ENCODE peak calls at places on chromosomes 1 and 21, in five cellular contexts. O is astrocyte, L is DND-41, X is neural progenitor cell, G is fibroblast of lung. N is an unnamed sample. For H3K4me1, the result is how much of the 10 kb centered on the place peaks cover.

GRCh38 chr1:101996830-101997485 is at the start of gene OLFM3:
- DNase-seq in X (peak), G (no peak), L (peak), O (peak), N (peak)

GRCh38 chr1:203528098-203528497 is 34.1 kb downstream of the OPTC start:
- DNase-seq in G (no peak), O (no peak), L (no peak), X (peak), N (no peak)

GRCh38 chr1:31792541-31792940 is 23.3 kb downstream of the SPOCD1 start:
- DNase-seq in L (no peak), X (no peak), G (no peak), O (no peak), N (no peak)

GRCh38 chr1:203186446-203187305 is at the start of gene CHI3L1:
- DNase-seq in O (no peak), X (no peak), L (no peak), G (no peak), N (no peak)

GRCh38 chr1:51234721-51235425 is 1.2 kb upstream of the RNF11 start:
- DNase-seq in X (no peak), O (peak), G (no peak), L (peak), N (peak)

GRCh38 chr1:167169642-167170041 is 51.0 kb upstream of the POU2F1 start:
- DNase-seq in L (no peak), G (no peak), O (no peak), X (no peak), N (no peak)

GRCh38 chr21:14084701-14085100 is 126.1 kb downstream of the LIPI start:
- DNase-seq in L (no peak), O (no peak), X (no peak), G (no peak), N (no peak)

GRCh38 chr1:235297579-235297978 is 30.4 kb downstream of the ARID4B start:
- DNase-seq in L (no peak), G (no peak), X (no peak), O (peak), N (no peak)

GRCh38 chr1:108057536-108057935 is 92.6 kb upstream of the VAV3 start:
- DNase-seq in O (no peak), L (peak), X (peak), G (peak), N (peak)

GRCh38 chr1:234745844-234746797 is 136.1 kb upstream of the IRF2BP2 start:
- DNase-seq in L (no peak), G (no peak), X (peak), O (peak), N (peak)

GRCh38 chr1:204493882-204494280 is 724 bp downstream of the PIK3C2B start:
- DNase-seq in X (peak), O (peak), G (no peak), L (peak), N (peak)

GRCh38 chr1:215517441-215517891 is 49.6 kb upstream of the KCTD3 start:
- DNase-seq in X (peak), G (peak), O (peak), L (no peak), N (peak)

GRCh38 chr1:72845342-72845741 is 563.0 kb upstream of the NEGR1 start:
- DNase-seq in G (peak), O (peak), X (peak), L (no peak), N (peak)

GRCh38 chr1:34684246-34684645 is 70.6 kb upstream of the GJB5 start:
- DNase-seq in X (no peak), L (peak), G (no peak), O (no peak), N (peak)

GRCh38 chr1:57957576-57957975 is 533.7 kb upstream of the DAB1 start:
- DNase-seq in X (no peak), G (no peak), L (no peak), O (no peak), N (no peak)

GRCh38 chr1:93758842-93759515 is 77.3 kb upstream of the BCAR3 start:
- DNase-seq in L (peak), X (no peak), G (peak), O (peak), N (no peak)

GRCh38 chr1:186958520-186958919 is 129.8 kb downstream of the PLA2G4A start:
- DNase-seq in L (no peak), O (peak), X (no peak), G (peak), N (peak)

GRCh38 chr1:8205771-8206170 is 112.1 kb upstream of the SLC45A1 start:
- DNase-seq in O (no peak), L (no peak), G (peak), X (no peak), N (no peak)

GRCh38 chr1:28173151-28173979 is 3.1 kb downstream of the PTAFR start:
- DNase-seq in G (peak), L (no peak), O (no peak), X (no peak), N (no peak)

GRCh38 chr1:56394298-56394697 is 185.1 kb downstream of the PLPP3 start:
- DNase-seq in O (peak), X (no peak), G (no peak), L (no peak), N (no peak)

GRCh38 chr1:241045659-241046058 is 311.3 kb downstream of the RGS7 start:
- DNase-seq in L (no peak), X (peak), G (no peak), O (no peak), N (no peak)

GRCh38 chr1:101371259-101371658 is 134.4 kb downstream of the S1PR1 start:
- DNase-seq in X (no peak), O (peak), L (peak), G (peak), N (no peak)

GRCh38 chr1:218735436-218735835 is 390.3 kb downstream of the TGFB2 start:
- DNase-seq in G (peak), X (no peak), O (peak), L (no peak), N (no peak)

GRCh38 chr1:246567258-246568235 is 1.3 kb downstream of the CNST start:
- DNase-seq in X (peak), O (peak), G (peak), L (no peak), N (peak)

GRCh38 chr1:151477066-151477465 is 17.8 kb upstream of the POGZ start:
- DNase-seq in G (no peak), O (no peak), L (no peak), X (no peak), N (no peak)

GRCh38 chr1:226640737-226641136 is 92.2 kb downstream of the STUM start:
- DNase-seq in X (no peak), O (no peak), L (no peak), G (no peak), N (no peak)

GRCh38 chr1:156927215-156928042 is 7.0 kb downstream of the LRRC71 start:
- DNase-seq in G (peak), O (peak), X (peak), L (peak), N (peak)

GRCh38 chr1:241240084-241240483 is 116.9 kb downstream of the RGS7 start:
- DNase-seq in L (no peak), X (no peak), O (no peak), G (no peak), N (no peak)

GRCh38 chr1:158121604-158122254 is 59.0 kb upstream of the CD1D start:
- DNase-seq in O (no peak), X (peak), L (peak), G (peak), N (peak)

GRCh38 chr1:95364546-95364945 is 130.5 kb downstream of the RWDD3 start:
- DNase-seq in G (no peak), X (no peak), O (no peak), L (no peak), N (no peak)

GRCh38 chr1:175171214-175171913 is 21.2 kb downstream of the KIAA0040 start:
- DNase-seq in X (no peak), O (no peak), L (no peak), G (no peak), N (no peak)

GRCh38 chr1:152029144-152029936 is 7.5 kb downstream of the S100A11 start:
- DNase-seq in G (peak), X (no peak), O (no peak), L (peak), N (peak)

GRCh38 chr1:116265931-116266863 is 106.8 kb upstream of the ATP1A1 start:
- DNase-seq in O (no peak), X (no peak), L (no peak), G (no peak), N (no peak)

DNA sequence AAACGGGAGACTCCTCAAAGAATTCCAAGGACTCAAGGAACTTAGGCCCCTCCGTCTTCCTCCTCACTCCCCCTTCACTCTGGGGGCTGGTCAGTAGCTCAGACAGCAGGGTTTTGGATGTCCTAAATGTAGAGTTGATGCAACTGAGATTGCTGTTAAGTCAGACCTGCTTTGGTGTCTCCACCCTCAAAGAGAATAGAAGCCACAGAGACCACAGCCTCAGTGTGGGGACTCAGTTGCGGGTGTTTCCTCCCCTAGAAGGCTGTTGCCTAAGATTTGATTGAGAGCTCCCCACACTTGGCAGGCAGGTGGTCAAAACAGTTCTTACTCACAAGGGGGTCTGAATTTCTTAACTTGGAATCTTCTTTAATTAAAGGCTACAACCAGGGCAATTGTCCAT is 7.6 kb downstream of the MAN1C1 start:
- DNase-seq in L (peak), X (no peak), O (no peak), G (no peak), N (no peak)
- H3K4me1 ChIP-seq in L (under half), X (under half), O (under half), G (under half), N (under half)

GRCh38 chr1:153678519-153679336 is at the start of gene NPR1:
- DNase-seq in G (peak), X (peak), L (no peak), O (no peak), N (peak)
- TF ChIP-seq EZH2 in G (no peak), X (peak), L (no peak), O (peak), N (peak)

GRCh38 chr1:169782596-169782995 is 12.1 kb downstream of the METTL18 start:
- DNase-seq in X (no peak), G (no peak), L (no peak), O (no peak), N (no peak)
- H3K4me1 ChIP-seq in X (under half), G (under half), L (under half), O (under half), N (under half)

DNA sequence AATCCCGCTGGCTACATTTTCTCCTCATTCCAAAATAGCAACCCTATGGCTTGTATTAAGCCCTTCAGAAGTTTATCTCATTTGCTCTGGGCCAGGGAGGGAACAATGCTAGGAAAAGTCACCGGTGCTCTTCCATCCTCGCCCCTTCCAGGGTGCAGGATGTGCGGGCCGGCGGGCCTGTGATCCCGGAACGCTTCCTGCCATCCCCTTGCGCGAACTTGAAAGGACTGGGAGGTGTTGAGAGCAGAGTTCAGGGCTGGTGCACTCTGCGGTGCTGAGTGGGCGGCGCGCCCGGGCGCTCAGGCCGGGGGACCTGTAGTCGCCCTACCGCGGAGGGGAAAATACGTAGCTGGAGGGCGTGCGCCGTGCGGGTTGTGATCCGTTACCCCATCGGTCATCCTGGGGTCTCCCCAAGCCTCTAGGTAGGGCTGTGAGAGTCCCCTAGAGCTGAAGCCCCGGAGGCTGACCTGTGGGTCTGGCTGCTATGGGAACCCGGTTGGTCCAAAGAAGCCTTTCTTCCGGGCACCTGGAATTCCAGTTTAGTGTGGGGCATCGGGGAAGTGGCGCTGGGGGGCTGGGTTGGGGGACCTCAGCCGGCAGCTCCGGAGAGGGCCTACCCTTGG is 13.1 kb downstream of the NR5A2 start:
- DNase-seq in O (no peak), X (peak), L (no peak), G (peak), N (no peak)
- TF ChIP-seq EZH2 in O (peak), X (peak), L (no peak), G (no peak), N (no peak)

DNA sequence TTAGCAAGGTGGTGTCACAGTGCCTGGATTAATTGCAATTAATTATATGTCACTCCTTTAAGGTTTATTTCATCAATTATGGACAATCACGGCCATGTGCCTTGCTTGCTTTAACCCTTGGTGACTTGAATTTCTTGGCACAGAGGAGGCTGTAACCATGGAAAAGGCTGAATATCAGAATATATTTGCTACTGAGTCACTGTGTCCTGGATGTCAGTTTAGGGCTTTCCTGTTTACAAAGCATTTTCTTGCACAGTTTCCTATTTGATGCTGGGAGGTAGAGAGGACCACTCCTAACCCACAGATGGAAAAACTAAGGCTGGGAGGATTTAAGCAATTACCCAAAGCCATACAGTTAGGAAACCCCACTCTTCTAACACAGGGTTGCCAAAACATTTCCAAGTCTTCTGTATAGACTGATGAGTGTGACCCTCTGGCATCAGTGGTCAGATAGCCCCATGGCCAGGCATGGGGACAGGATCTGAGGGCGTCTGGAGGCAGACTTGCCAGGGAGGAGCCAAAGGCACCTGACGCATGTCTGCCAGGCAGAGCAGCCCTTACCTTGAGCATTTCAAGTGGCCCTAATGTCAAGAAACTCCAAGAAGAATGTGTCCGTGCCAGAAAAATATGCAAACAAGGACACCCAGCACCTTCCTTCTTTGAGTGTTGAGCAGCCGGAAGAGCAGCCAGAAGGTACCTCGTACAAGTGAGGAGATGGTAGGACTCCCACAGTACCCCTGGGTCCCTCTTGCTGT is 34.4 kb downstream of the KCNN3 start:
- DNase-seq in G (no peak), L (no peak), O (no peak), X (no peak), N (no peak)
- H3K4me1 ChIP-seq in G (under half), L (under half), O (under half), X (under half), N (under half)

GRCh38 chr1:69569983-69570755 is 2.4 kb downstream of the LRRC7 start:
- DNase-seq in X (peak), O (peak), G (no peak), L (no peak), N (no peak)

GRCh38 chr1:69568435-69569280 is 936 bp downstream of the LRRC7 start:
- DNase-seq in L (no peak), O (no peak), G (no peak), X (peak), N (no peak)

GRCh38 chr1:69567847-69568434 is at the start of gene LRRC7:
- DNase-seq in G (no peak), O (no peak), L (no peak), X (peak), N (peak)

GRCh38 chr1:69572921-69573320 is 5.2 kb downstream of the LRRC7 start:
- DNase-seq in G (no peak), O (no peak), X (no peak), L (no peak), N (no peak)

GRCh38 chr1:69569281-69569970 is 1.7 kb downstream of the LRRC7 start:
- DNase-seq in G (no peak), O (no peak), X (peak), L (no peak), N (no peak)
- TF ChIP-seq EZH2 in G (peak), O (peak), X (peak), L (no peak), N (no peak)

DNA sequence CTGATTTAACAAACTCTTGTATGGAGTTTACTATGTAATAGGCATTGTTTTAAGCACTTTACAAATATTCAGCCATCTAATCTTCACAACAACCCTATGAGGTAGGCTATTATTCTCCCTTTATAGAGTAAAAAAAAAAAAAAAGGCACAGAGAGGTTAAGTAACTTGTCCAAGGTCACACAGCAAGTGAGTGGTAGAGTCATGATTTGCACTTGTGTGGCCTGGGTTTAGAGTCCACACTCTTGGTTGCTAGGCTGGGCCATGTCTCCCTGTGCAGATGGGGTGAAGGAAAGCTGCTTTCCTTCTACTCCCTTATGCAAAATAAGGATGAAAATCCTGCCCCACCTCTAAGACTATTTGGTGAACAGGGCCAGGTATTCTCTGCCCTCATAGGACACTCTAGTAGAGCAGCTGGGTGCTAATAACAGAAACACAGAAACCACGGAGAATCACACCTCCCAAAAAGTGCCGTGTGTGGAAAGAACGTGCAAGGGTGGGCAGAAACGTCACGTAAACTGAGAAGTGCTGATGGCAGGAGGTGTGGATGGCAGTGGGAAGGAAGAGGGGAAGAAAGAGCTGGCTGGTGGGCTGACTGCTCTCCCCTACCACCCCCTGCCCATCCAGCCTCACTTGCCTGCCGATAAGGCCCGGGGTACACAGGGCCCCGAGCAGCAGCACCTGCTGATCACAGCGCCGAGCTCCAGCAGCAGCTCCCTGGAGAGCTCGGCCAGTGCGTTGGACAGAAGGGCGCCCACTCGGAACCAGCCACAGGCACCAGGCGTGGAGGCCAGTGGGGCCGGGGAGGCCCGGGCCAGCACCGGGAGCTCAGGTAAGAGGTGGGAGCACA is 28.3 kb upstream of the VPS13D start:
- DNase-seq in L (no peak), O (no peak), G (no peak), X (no peak), N (no peak)
- H3K4me1 ChIP-seq in L (under half), O (under half), G (under half), X (under half), N (under half)

GRCh38 chr1:99005142-99005491 is 456 bp upstream of the PLPPR5 start:
- DNase-seq in X (peak), O (no peak), L (no peak), G (no peak), N (peak)

GRCh38 chr1:99004270-99005141 is at the start of gene PLPPR5:
- DNase-seq in X (peak), L (no peak), O (peak), G (peak), N (peak)

GRCh38 chr1:99005537-99005942 is 879 bp upstream of the PLPPR5 start:
- DNase-seq in L (no peak), O (no peak), G (no peak), X (peak), N (no peak)

GRCh38 chr1:99007366-99007765 is 2.7 kb upstream of the PLPPR5 start:
- DNase-seq in O (no peak), L (no peak), G (no peak), X (no peak), N (no peak)

GRCh38 chr1:99003911-99004269 is 771 bp downstream of the PLPPR5 start:
- DNase-seq in L (no peak), O (no peak), X (peak), G (no peak), N (no peak)
- TF ChIP-seq EZH2 in L (no peak), O (peak), X (no peak), G (no peak), N (no peak)

GRCh38 chr21:33386222-33386784 is 16.9 kb upstream of the IFNGR2 start:
- DNase-seq in O (no peak), L (no peak), G (no peak), X (peak), N (no peak)
- H3K4me1 ChIP-seq in O (under half), L (under half), G (under half), X (under half), N (under half)